ENCODE peak calls at places on chromosome 2, in six cellular contexts. J is Calu3, N is foreskin fibroblast, R is astrocyte of the cerebellum, A is HepG2, W is GM10248. O is an unnamed sample.

GRCh38 chr2:37858197-37858711 is 66.8 kb upstream of the RMDN2 start:
- DNase-seq in J (no peak), W (no peak), N (peak), R (peak), A (no peak), O (no peak)

GRCh38 chr2:30979822-30980245 is 158.4 kb downstream of the GALNT14 start:
- DNase-seq in A (no peak), R (no peak), J (peak), N (peak), W (no peak), O (peak)

GRCh38 chr2:15748736-15749323 is 157.2 kb downstream of the DDX1 start:
- DNase-seq in R (no peak), W (peak), N (no peak), J (peak), A (peak), O (no peak)

GRCh38 chr2:30721241-30721640 is 86.0 kb downstream of the CAPN13 start:
- DNase-seq in W (no peak), N (no peak), A (no peak), R (no peak), J (no peak), O (no peak)

GRCh38 chr2:217753460-217754200 is 249.2 kb downstream of the TNS1 start:
- DNase-seq in J (no peak), R (no peak), N (peak), A (no peak), W (no peak), O (no peak)

GRCh38 chr2:188787002-188787660 is 187.0 kb upstream of the COL3A1 start:
- DNase-seq in J (no peak), W (no peak), A (no peak), R (no peak), N (peak), O (no peak)

GRCh38 chr2:127086800-127087737 is 19.9 kb downstream of the BIN1 start:
- DNase-seq in N (peak), J (no peak), W (peak), R (peak), A (no peak), O (no peak)

GRCh38 chr2:144595279-144595678 is 75.4 kb upstream of the ZEB2 start:
- DNase-seq in W (no peak), J (no peak), N (no peak), A (no peak), R (no peak), O (no peak)

GRCh38 chr2:18842836-18843235 is 253.5 kb upstream of the NT5C1B start:
- DNase-seq in R (no peak), N (no peak), A (peak), W (no peak), J (no peak), O (no peak)

GRCh38 chr2:233817305-233817980 is 36.9 kb downstream of the HJURP start:
- DNase-seq in R (no peak), J (no peak), A (no peak), W (no peak), N (no peak), O (no peak)
- TF ChIP-seq CTCF in R (no peak), J (no peak), A (no peak), W (no peak), N (no peak), O (no peak)

GRCh38 chr2:175947073-175947472 is 55.0 kb downstream of the LNPK start:
- DNase-seq in W (no peak), J (no peak), N (no peak), A (no peak), R (no peak), O (no peak)
- TF ChIP-seq CTCF in W (no peak), J (no peak), N (no peak), A (no peak), R (no peak), O (no peak)

GRCh38 chr2:102253753-102254150 is 57.6 kb upstream of the IL1RL1 start:
- DNase-seq in N (peak), J (no peak), R (no peak), A (no peak), W (no peak), O (no peak)
- TF ChIP-seq CTCF in N (no peak), J (no peak), R (no peak), A (no peak), W (peak), O (peak)

GRCh38 chr2:119219873-119220272 is 3.8 kb upstream of the STEAP3 start:
- DNase-seq in J (no peak), N (peak), R (no peak), A (no peak), W (no peak), O (no peak)

GRCh38 chr2:119220720-119221301 is 2.8 kb upstream of the STEAP3 start:
- DNase-seq in W (no peak), R (no peak), A (no peak), J (no peak), N (no peak), O (no peak)

GRCh38 chr2:119216994-119217393 is 6.6 kb upstream of the STEAP3 start:
- DNase-seq in N (no peak), J (no peak), A (no peak), W (no peak), R (no peak), O (no peak)

GRCh38 chr2:119221609-119222008 is 2.0 kb upstream of the STEAP3 start:
- DNase-seq in R (no peak), A (no peak), W (no peak), N (no peak), J (no peak), O (no peak)

DNA sequence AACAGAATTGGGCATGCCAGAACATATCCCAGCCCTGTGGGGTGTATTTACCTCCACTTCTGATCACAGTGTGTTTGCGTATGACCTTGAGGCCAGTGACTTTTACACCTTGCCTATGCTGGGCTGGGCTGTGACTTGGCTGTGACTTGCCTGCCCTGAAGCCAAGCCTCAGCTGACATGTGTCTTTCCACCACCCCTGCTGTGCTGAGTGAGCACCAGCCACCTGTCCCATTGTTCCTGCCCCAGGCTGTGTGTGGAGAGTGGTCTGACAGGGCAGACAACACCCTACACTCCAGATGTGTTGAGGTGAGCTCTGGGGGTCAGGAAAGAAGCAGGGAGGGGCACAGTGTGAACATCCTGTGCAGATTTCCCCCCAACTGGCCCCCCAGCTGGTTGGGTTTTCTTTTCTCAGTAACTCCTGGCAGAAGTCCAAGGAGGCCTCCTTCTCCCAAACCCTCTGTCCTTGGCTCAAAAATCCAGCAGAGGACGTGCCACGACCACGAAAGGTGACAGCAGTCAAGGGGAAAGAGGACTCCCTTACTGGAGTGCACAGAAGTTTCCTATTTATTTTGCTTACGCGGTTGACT is 5.1 kb upstream of the STEAP3 start:
- DNase-seq in R (peak), N (peak), A (peak), W (no peak), J (peak), O (peak)
- TF ChIP-seq CTCF in R (peak), N (peak), A (peak), W (peak), J (no peak), O (peak)

GRCh38 chr2:142601794-142602193 is 275.7 kb upstream of the KYNU start:
- DNase-seq in N (no peak), R (no peak), W (no peak), J (no peak), A (no peak), O (no peak)

GRCh38 chr2:142599504-142599903 is 278.0 kb upstream of the KYNU start:
- DNase-seq in J (no peak), N (no peak), W (no peak), A (peak), R (no peak), O (no peak)

GRCh38 chr2:142602418-142602989 is 275.0 kb upstream of the KYNU start:
- DNase-seq in A (no peak), W (no peak), N (no peak), J (no peak), R (no peak), O (no peak)

DNA sequence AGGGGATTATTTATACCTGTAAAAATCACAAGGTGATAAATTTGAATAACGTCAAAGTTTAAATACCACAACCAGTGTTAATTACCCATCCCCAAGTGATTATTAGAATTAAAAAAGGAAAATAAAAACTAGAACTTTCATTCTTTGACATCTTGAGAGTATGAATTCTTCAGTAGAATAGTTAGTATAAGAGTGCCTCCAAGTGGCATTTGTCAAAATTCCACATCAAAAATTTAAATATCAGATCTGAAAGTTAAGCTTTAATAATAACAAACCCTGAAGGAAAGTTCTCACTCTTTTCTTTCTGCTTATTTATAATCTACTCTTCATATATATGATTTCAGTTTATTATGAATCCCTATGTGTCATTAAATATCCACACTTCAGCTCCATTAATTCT is 273.7 kb upstream of the KYNU start:
- DNase-seq in W (no peak), N (peak), J (no peak), R (peak), A (no peak), O (no peak)
- TF ChIP-seq CTCF in W (no peak), N (no peak), J (no peak), R (no peak), A (no peak), O (peak)

GRCh38 chr2:238704471-238705230 is 143.2 kb upstream of the TWIST2 start:
- DNase-seq in W (no peak), J (no peak), N (no peak), A (no peak), R (no peak), O (no peak)

GRCh38 chr2:238703436-238703835 is 144.4 kb upstream of the TWIST2 start:
- DNase-seq in W (no peak), J (no peak), A (no peak), N (no peak), R (no peak), O (no peak)

GRCh38 chr2:238709324-238709723 is 138.6 kb upstream of the TWIST2 start:
- DNase-seq in J (no peak), N (peak), A (no peak), R (no peak), W (no peak), O (no peak)

GRCh38 chr2:238706163-238706562 is 141.7 kb upstream of the TWIST2 start:
- DNase-seq in J (no peak), R (no peak), A (no peak), N (no peak), W (no peak), O (no peak)

DNA sequence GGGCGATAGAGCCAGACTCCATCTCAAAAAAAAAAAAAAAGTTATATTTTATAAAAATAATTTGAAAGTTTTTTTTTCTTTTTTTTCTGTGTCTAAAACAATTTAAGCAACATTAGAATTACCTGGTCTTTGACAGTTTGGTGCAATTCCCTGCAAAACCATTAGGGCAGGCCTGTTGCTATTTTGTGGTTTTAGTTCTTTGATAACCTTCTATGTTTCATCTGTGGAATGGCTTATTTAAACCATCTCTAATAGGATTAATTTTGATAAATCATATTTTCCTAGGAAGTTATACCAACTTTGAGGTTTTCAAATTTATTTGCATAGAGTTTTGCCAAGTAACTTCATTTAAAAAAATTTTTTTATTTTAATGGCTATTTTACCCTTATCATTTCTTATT is 141.2 kb upstream of the TWIST2 start:
- DNase-seq in R (no peak), A (no peak), N (no peak), J (no peak), W (no peak), O (no peak)
- TF ChIP-seq CTCF in R (peak), A (no peak), N (peak), J (peak), W (no peak), O (no peak)

GRCh38 chr2:20423847-20424246 is 23.0 kb upstream of the RHOB start:
- DNase-seq in J (no peak), A (no peak), R (no peak), W (no peak), N (no peak), O (no peak)

GRCh38 chr2:20421988-20422678 is 24.7 kb upstream of the RHOB start:
- DNase-seq in W (no peak), R (peak), J (peak), A (no peak), N (peak), O (peak)

GRCh38 chr2:20423376-20423775 is 23.5 kb upstream of the RHOB start:
- DNase-seq in W (no peak), R (no peak), A (no peak), N (peak), J (no peak), O (no peak)

GRCh38 chr2:20421336-20421987 is 25.4 kb upstream of the RHOB start:
- DNase-seq in A (no peak), W (no peak), R (no peak), N (no peak), J (no peak), O (no peak)

GRCh38 chr2:20422679-20423271 is 24.1 kb upstream of the RHOB start:
- DNase-seq in J (no peak), R (no peak), W (peak), N (peak), A (peak), O (no peak)
- TF ChIP-seq CTCF in J (no peak), R (peak), W (peak), N (peak), A (peak), O (peak)

DNA sequence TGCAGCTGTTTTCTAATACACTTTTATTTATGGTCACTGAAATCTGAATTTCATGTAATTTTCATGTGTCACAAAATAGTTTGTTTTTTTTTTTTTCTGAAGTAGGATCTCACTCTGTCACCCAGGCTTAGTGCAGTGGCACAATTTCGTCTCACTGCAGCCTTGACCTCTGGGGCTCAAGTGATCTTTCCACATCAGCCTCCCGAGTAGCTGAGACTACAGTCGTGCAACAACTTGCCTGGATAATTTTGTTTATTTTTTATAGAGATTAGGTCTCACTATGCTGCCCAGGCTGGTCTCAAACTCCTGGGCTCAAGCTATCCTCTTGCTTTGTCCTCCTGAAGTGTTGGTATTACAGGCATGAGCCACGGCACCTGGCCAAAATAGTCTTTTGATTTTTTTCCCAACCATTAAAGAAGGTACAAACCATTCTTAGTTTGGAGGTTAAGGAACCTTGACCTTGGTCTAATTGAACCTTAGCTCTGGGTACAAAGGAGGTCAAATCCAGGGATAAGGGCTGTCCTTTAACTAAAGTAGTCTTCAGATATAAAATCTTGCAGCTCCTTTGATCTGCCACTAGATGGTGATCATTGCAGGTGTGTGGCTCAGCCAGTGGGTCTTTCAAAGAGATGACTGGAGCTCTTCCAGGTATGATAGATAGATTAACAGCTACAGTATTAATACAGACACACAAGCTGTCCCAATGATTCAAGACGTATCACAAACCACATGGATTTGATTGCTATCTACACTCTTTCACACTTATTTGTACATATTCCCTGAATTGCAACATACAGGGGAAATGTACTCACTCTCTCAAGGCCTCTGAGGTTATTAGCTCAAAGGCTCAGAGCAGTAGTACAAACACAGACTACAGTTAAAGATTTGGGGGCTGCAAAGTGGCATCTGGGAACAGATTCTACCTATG is 4.7 kb upstream of the KRCC1 start:
- DNase-seq in A (peak), J (no peak), W (peak), R (no peak), N (peak), O (no peak)
- TF ChIP-seq CTCF in A (peak), J (peak), W (peak), R (peak), N (peak), O (peak)

O was measured in AG09319.